ENCODE peak calls at places on chromosomes 12 and 14, in seven cellular contexts. B is MM.1S, J is brain microvascular endothelial cell, L is heart right ventricle, S is SJSA1, Y is prostate gland, Z is BE2C. T is an unnamed sample. For H3K36me3 and H3K27me3, the result is how much of the 10 kb centered on the place peaks cover.

GRCh38 chr14:104694991-104695659 is 5.7 kb downstream of the INF2 start:
- DNase-seq in B (no peak), J (no peak), L (no peak), S (no peak), Y (no peak), Z (no peak), T (no peak)

GRCh38 chr12:10982244-10982643 is 4.5 kb downstream of the TAS2R50 start:
- DNase-seq in B (no peak), J (no peak), L (no peak), S (no peak), Y (no peak), Z (no peak), T (no peak)

GRCh38 chr12:9043766-9044165 is 54.4 kb downstream of the KLRG1 start:
- DNase-seq in B (no peak), J (no peak), L (no peak), S (no peak), Y (no peak), Z (no peak), T (no peak)

GRCh38 chr14:65242732-65243134 is 140.4 kb upstream of the MAX start:
- DNase-seq in B (no peak), J (no peak), L (no peak), S (no peak), Y (no peak), Z (no peak), T (no peak)

GRCh38 chr12:43111608-43112007 is 440.4 kb downstream of the ADAMTS20 start:
- DNase-seq in B (no peak), J (peak), L (no peak), S (peak), Y (no peak), Z (no peak), T (no peak)

GRCh38 chr14:80390911-80391310 is 179.6 kb upstream of the DIO2 start:
- DNase-seq in B (no peak), J (peak), L (no peak), S (peak), Y (no peak), Z (no peak), T (no peak)

GRCh38 chr12:132204064-132204821 is 60.0 kb downstream of the NOC4L start:
- DNase-seq in B (no peak), J (no peak), L (no peak), S (no peak), Y (no peak), Z (no peak), T (no peak)

GRCh38 chr14:101733211-101733610 is 28.3 kb upstream of the PPP2R5C start:
- DNase-seq in B (no peak), J (peak), L (no peak), S (no peak), Y (no peak), Z (peak), T (no peak)

GRCh38 chr14:89137514-89138163 is 279.4 kb downstream of the FOXN3 start:
- DNase-seq in B (no peak), J (peak), L (peak), S (peak), Y (no peak), Z (no peak), T (peak)

GRCh38 chr14:103133213-103134140 is 10.2 kb downstream of the TNFAIP2 start:
- DNase-seq in B (no peak), J (no peak), L (no peak), S (no peak), Y (no peak), Z (no peak), T (no peak)

GRCh38 chr12:118063567-118064391 is 2.8 kb upstream of the WSB2 start:
- DNase-seq in B (no peak), J (no peak), L (no peak), S (no peak), Y (no peak), Z (no peak), T (no peak)

GRCh38 chr12:93802698-93803097 is 125.5 kb downstream of the CRADD start:
- DNase-seq in B (no peak), J (no peak), L (no peak), S (no peak), Y (no peak), Z (no peak), T (no peak)

GRCh38 chr14:85087201-85087600 is 442.7 kb upstream of the FLRT2 start:
- DNase-seq in B (no peak), J (no peak), L (no peak), S (no peak), Y (no peak), Z (no peak), T (no peak)

GRCh38 chr14:66708262-66708661 is 200.3 kb downstream of the GPHN start:
- DNase-seq in B (no peak), J (no peak), L (no peak), S (no peak), Y (no peak), Z (no peak), T (no peak)

GRCh38 chr12:17975239-17975638 is 114.8 kb downstream of the RERGL start:
- DNase-seq in B (no peak), J (no peak), L (no peak), S (no peak), Y (no peak), Z (no peak), T (no peak)

GRCh38 chr12:94109154-94109553 is 39.2 kb upstream of the PLXNC1 start:
- DNase-seq in B (no peak), J (peak), L (no peak), S (no peak), Y (no peak), Z (peak), T (no peak)

GRCh38 chr12:42958271-42958674 is 368.7 kb upstream of the PRICKLE1 start:
- DNase-seq in B (no peak), J (peak), L (no peak), S (no peak), Y (no peak), Z (peak), T (no peak)

GRCh38 chr12:49959570-49960473 is 1.9 kb upstream of the AQP5 start:
- DNase-seq in B (no peak), J (no peak), L (no peak), S (peak), Y (peak), Z (no peak), T (peak)

GRCh38 chr14:87430810-87431209 is 562.2 kb downstream of the GALC start:
- DNase-seq in B (no peak), J (no peak), L (no peak), S (no peak), Y (no peak), Z (no peak), T (no peak)

GRCh38 chr12:24840046-24840800 is 108.7 kb downstream of the BCAT1 start:
- DNase-seq in B (no peak), J (peak), L (no peak), S (no peak), Y (no peak), Z (no peak), T (no peak)

GRCh38 chr12:15427913-15428312 is 105.6 kb downstream of the PTPRO start:
- DNase-seq in B (no peak), J (no peak), L (no peak), S (no peak), Y (no peak), Z (no peak), T (no peak)

GRCh38 chr12:117936722-117937484 is 31.9 kb downstream of the KSR2 start:
- DNase-seq in B (no peak), J (no peak), L (no peak), S (no peak), Y (no peak), Z (no peak), T (no peak)

GRCh38 chr14:23704890-23705289 is 68.7 kb downstream of the DHRS2 start:
- DNase-seq in B (no peak), J (no peak), L (no peak), S (no peak), Y (no peak), Z (no peak), T (no peak)

GRCh38 chr12:130074661-130075406 is 87.4 kb upstream of the FZD10 start:
- DNase-seq in B (no peak), J (no peak), L (no peak), S (no peak), Y (no peak), Z (no peak), T (no peak)

GRCh38 chr12:129911437-129912049 is 7.7 kb upstream of the TMEM132D start:
- DNase-seq in B (no peak), J (peak), L (peak), S (no peak), Y (peak), Z (peak), T (peak)

GRCh38 chr14:79134346-79134745 is 964.2 kb downstream of the NRXN3 start:
- DNase-seq in B (no peak), J (no peak), L (no peak), S (no peak), Y (no peak), Z (no peak), T (no peak)

GRCh38 chr12:51320695-51321320 is 3.2 kb downstream of the BIN2 start:
- DNase-seq in B (peak), J (no peak), L (no peak), S (peak), Y (no peak), Z (no peak), T (no peak)

GRCh38 chr14:35387209-35387608 is 17.3 kb downstream of the NFKBIA start:
- DNase-seq in B (no peak), J (no peak), L (no peak), S (no peak), Y (no peak), Z (peak), T (no peak)

GRCh38 chr14:35383569-35384385 is 20.8 kb downstream of the NFKBIA start:
- DNase-seq in B (no peak), J (no peak), L (no peak), S (no peak), Y (no peak), Z (no peak), T (no peak)

GRCh38 chr14:35385042-35385839 is 19.3 kb downstream of the NFKBIA start:
- DNase-seq in B (no peak), J (peak), L (peak), S (peak), Y (peak), Z (peak), T (no peak)

GRCh38 chr14:35386673-35387125 is 17.9 kb downstream of the NFKBIA start:
- DNase-seq in B (no peak), J (no peak), L (no peak), S (no peak), Y (peak), Z (peak), T (no peak)

DNA sequence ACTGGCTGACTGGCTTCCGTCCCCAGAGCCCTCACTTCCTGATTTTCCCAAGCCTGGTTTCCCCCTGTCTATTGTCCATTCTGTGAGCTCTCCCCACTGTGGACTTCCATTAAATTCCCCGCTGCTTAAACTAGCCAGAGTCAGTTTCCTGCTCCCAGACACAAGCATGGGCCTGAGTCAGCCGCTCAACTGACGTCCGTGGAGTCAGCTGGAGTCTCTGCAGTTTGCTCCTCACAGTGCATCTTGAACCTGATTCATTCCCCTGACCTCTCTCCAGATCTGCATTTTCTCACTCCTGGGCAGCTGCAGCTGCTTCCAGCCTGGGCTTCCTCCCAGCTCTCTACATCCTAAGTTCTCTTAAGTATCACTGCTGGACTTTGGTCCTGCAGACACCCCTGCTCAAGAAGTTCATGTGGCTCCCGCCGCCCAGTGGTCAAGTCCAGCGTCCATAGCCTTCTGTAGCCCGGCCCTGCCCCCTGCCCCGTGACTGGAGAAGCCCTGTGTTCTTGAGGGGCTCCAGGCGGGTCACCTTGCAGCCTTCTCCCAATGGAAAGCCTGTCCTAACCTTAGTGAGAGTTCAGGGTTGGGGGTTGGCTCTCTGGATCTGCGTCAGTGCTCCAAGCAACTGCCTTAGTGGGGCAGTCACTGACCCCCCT is 20.0 kb downstream of the NFKBIA start:
- DNase-seq in B (no peak), J (peak), L (peak), S (no peak), Y (no peak), Z (no peak), T (no peak)
- H3K4me3 ChIP-seq in B (no peak), J (no peak), L (no peak), S (no peak), Y (no peak), Z (no peak), T (no peak)

DNA sequence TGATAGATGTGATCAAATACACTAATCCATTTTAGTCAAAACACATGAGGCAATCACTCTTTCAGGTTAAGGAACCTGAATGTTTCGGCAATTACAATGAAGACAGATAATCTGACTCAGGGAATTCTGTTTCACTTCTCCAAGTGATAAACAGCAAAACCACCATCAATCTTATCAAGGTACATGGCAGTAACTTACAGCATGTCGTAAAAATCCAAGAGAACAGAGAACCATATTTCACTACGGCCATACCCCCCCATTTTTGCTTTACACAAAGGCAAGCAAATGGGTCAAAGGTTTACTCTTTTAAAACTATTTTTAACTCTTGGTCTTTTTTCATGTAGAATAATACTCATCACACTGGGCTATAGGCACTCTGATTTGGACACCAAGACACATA is 102.4 kb downstream of the PPM1H start:
- DNase-seq in B (no peak), J (no peak), L (no peak), S (no peak), Y (no peak), Z (no peak), T (no peak)
- H3K36me3 ChIP-seq in B (under half), J (under half), L (under half), S (under half), Y (under half), Z (under half), T (under half)

DNA sequence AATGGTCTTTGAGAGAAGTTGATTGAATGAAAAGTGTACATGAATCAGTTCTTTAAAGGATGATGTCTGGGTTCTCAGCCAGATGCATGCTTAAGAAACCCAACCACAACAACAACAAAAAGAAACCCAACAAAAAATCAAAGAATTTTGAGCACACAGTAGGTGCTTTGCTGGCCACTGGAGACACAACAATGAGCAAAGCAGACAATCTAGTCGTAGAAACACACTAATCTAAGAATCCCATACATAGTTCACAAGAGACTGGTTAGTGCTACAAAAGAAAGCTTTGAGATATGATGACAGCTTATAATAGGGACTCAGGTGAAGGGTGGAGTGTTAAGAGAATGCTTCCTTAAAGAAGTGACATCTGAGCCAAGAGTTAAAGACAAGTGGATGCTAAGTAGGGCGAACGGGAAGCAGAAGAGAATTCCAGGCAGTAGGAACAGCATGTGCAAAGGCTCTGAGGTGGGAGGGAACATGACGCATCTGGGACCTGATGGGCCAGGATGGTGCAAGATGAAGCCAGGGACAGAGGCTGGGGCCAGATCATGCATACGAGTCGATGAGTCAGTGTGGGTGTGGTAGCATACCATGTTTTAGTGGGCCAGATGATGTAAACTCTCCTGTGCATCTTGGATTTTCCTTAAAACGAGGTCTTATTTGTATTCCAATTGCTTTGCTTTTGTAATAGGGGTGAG is 4.6 kb upstream of the HIP1R start:
- DNase-seq in B (no peak), J (peak), L (no peak), S (peak), Y (no peak), Z (no peak), T (no peak)
- H3K27me3 ChIP-seq in B (under half), J (under half), L (under half), S (under half), Y (under half), Z (under half), T (under half)

GRCh38 chr12:89928467-89928866 is 219.8 kb upstream of the ATP2B1 start:
- DNase-seq in B (no peak), J (no peak), L (no peak), S (no peak), Y (no peak), Z (no peak), T (no peak)

GRCh38 chr12:89932950-89933349 is 224.3 kb upstream of the ATP2B1 start:
- DNase-seq in B (no peak), J (peak), L (no peak), S (no peak), Y (no peak), Z (no peak), T (no peak)

GRCh38 chr12:89924191-89924590 is 215.6 kb upstream of the ATP2B1 start:
- DNase-seq in B (no peak), J (no peak), L (no peak), S (no peak), Y (no peak), Z (no peak), T (no peak)

GRCh38 chr12:89927226-89927698 is 218.6 kb upstream of the ATP2B1 start:
- DNase-seq in B (peak), J (no peak), L (no peak), S (no peak), Y (no peak), Z (no peak), T (no peak)
- H3K4me3 ChIP-seq in B (peak), J (no peak), L (no peak), S (no peak), Y (no peak), Z (no peak), T (no peak)

DNA sequence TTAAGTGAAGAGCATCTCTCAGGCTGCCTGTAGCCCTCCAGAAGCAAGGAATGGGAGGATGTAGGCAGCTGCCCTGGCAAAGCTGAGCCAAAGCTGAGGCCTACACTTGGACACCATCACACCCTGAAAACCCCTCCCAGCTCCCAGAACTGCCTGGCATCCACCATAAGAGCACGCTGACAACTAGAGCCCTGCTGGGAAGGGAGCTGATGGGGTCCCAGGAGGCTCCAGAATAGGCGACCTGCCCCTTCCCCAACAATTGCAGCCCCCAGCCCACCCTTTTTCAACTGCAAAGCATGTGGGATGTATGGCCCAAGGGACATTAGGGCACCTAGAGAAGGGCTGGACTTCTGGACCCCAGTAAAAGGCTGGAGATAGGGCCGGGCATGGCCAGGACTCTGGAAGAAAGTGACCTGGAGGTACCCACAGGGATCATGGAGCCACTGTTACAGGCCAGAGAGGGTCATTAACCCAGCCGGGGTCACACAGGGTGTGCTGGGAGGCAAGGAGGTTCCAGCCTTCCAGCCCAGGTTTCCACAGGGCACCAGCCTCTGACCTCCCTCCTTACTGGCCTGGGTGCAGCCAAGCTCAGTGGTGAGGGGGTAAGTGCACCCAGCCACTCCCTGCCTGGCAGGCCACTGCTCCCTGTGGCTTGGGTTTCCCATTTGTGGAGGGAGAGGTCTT is 27.8 kb downstream of the FAM222A start:
- DNase-seq in B (no peak), J (no peak), L (peak), S (no peak), Y (no peak), Z (peak), T (peak)
- H3K36me3 ChIP-seq in B (under half), J (under half), L (under half), S (under half), Y (under half), Z (half or more), T (under half)

GRCh38 chr12:4914720-4915119 is 5.0 kb downstream of the KCNA1 start:
- DNase-seq in B (no peak), J (no peak), L (no peak), S (no peak), Y (no peak), Z (no peak), T (no peak)
- H3K27me3 ChIP-seq in B (under half), J (under half), L (under half), S (half or more), Y (under half), Z (half or more), T (half or more)

GRCh38 chr14:98994571-98994970 is 277.4 kb downstream of the BCL11B start:
- DNase-seq in B (no peak), J (no peak), L (no peak), S (no peak), Y (no peak), Z (no peak), T (no peak)
- H3K4me3 ChIP-seq in B (no peak), J (no peak), L (no peak), S (no peak), Y (no peak), Z (no peak), T (no peak)

GRCh38 chr14:69701857-69702256 is 65.1 kb upstream of the SRSF5 start:
- DNase-seq in B (peak), J (no peak), L (no peak), S (no peak), Y (no peak), Z (no peak), T (no peak)

GRCh38 chr14:69700609-69701008 is 66.3 kb upstream of the SRSF5 start:
- DNase-seq in B (no peak), J (no peak), L (no peak), S (no peak), Y (no peak), Z (no peak), T (no peak)

GRCh38 chr14:69701269-69701668 is 65.7 kb upstream of the SRSF5 start:
- DNase-seq in B (no peak), J (no peak), L (no peak), S (no peak), Y (no peak), Z (no peak), T (no peak)

GRCh38 chr14:69698572-69698971 is 68.4 kb upstream of the SRSF5 start:
- DNase-seq in B (no peak), J (no peak), L (no peak), S (no peak), Y (no peak), Z (no peak), T (no peak)

DNA sequence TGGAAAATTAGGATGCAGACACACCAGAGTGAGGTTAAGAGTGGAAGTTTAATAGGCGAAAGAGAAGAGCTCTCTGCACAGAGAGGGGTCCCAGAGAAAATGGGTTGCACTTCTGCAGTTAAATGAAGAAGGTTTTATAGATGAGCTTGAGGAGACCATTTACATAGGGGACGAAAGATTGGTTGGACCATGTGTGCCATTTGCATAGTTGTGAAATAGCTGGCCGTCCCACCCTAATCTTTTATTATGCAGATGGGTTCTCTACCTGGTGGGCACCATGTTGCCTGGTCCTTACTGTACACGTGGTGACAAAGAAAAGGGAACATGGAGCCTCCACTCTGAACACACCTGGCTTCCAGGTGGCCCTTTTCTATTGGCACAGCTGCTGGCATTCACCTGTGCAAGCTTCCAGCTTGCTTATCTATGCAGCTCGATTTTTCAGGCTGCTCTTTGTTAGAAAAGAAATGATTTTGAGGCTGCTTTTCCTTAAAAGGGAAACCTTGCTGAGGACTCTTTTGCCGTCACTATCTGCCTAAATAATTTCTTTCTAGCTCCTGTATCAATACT is 67.1 kb upstream of the SRSF5 start:
- DNase-seq in B (no peak), J (no peak), L (no peak), S (no peak), Y (no peak), Z (no peak), T (no peak)
- H3K36me3 ChIP-seq in B (under half), J (under half), L (under half), S (under half), Y (under half), Z (under half), T (under half)